ENCODE peak calls at places on chromosomes 5 and 9, in four cellular contexts. T, A, P and D are unnamed samples.
A peak's percentile ranks its signal among the peaks of the same experiment; 100 is the strongest.

GRCh38 chr9:92729735-92730155 is 34.9 kb downstream of the BICD2 start:
- DNase-seq in T (no peak), P (no peak), A (no peak), D (no peak)

GRCh38 chr5:17096975-17097695 is 120.3 kb upstream of the BASP1 start:
- DNase-seq in P (no peak), T (no peak), A (no peak), D (no peak)

GRCh38 chr5:152061095-152061494 is 136.4 kb upstream of the GLRA1 start:
- DNase-seq in T (no peak), P (no peak), A (no peak), D (peak; percentile 18)

GRCh38 chr5:150783422-150783928 is 4.9 kb downstream of the SMIM3 start:
- DNase-seq in P (peak; percentile 87), A (peak; percentile 55), T (no peak), D (no peak)

GRCh38 chr5:173501922-173502321 is 114.5 kb downstream of the BOD1 start:
- DNase-seq in P (no peak), A (no peak), T (no peak), D (no peak)

GRCh38 chr5:72137826-72138409 is 30.6 kb downstream of the MAP1B start:
- DNase-seq in A (no peak), P (no peak), T (no peak), D (peak; percentile 11)

GRCh38 chr5:96194597-96194996 is 232.9 kb upstream of the ELL2 start:
- DNase-seq in P (no peak), A (no peak), T (no peak), D (no peak)

GRCh38 chr5:74586831-74587230 is 53.7 kb downstream of the ENC1 start:
- DNase-seq in T (no peak), P (no peak), A (no peak), D (no peak)

GRCh38 chr9:92598382-92598781 is 62.6 kb upstream of the ECM2 start:
- DNase-seq in A (no peak), P (no peak), T (no peak), D (no peak)

GRCh38 chr5:24742334-24742733 is 97.6 kb upstream of the CDH10 start:
- DNase-seq in A (no peak), T (no peak), P (no peak), D (no peak)

GRCh38 chr9:122812736-122813135 is 12.8 kb downstream of the OR1K1 start:
- DNase-seq in P (no peak), A (no peak), T (no peak), D (no peak)